ENCODE peak calls at places on chromosome 9, in six cellular contexts. One of them, this sample, is unnamed.

GRCh38 chr9:128845186-128845931 is 15.8 kb upstream of the SPOUT1 start:
- DNase-seq in GM12865: no peak
- DNase-seq in stimulated activated CD4-positive, alpha-beta T cell treated with anti-CD3 and anti-CD28 coated beads, Interleukin-15, amount 100 ng/mL, for 24 hours: no peak
- DNase-seq in central memory CD4-positive, alpha-beta T cell: no peak
- DNase-seq in activated CD4-positive, alpha-beta T cell treated with anti-CD3 and anti-CD28 coated beads, Interleukin-2, amount 10 ng/mL, durations not matched to agents 7 days and 5 days: no peak
- DNase-seq in OCI-LY7: no peak
- DNase-seq in this sample: peak

GRCh38 chr9:134136117-134136996 is 475 bp downstream of the WDR5 start:
- DNase-seq in GM12865: peak
- DNase-seq in stimulated activated CD4-positive, alpha-beta T cell treated with anti-CD3 and anti-CD28 coated beads, Interleukin-15, amount 100 ng/mL, for 24 hours: peak
- DNase-seq in central memory CD4-positive, alpha-beta T cell: no peak
- DNase-seq in activated CD4-positive, alpha-beta T cell treated with anti-CD3 and anti-CD28 coated beads, Interleukin-2, amount 10 ng/mL, durations not matched to agents 7 days and 5 days: peak
- DNase-seq in OCI-LY7: peak
- DNase-seq in this sample: peak

GRCh38 chr9:136808075-136808780 is 480 bp downstream of the RABL6 start:
- DNase-seq in GM12865: peak
- DNase-seq in stimulated activated CD4-positive, alpha-beta T cell treated with anti-CD3 and anti-CD28 coated beads, Interleukin-15, amount 100 ng/mL, for 24 hours: peak
- DNase-seq in central memory CD4-positive, alpha-beta T cell: peak
- DNase-seq in activated CD4-positive, alpha-beta T cell treated with anti-CD3 and anti-CD28 coated beads, Interleukin-2, amount 10 ng/mL, durations not matched to agents 7 days and 5 days: peak
- DNase-seq in OCI-LY7: peak
- DNase-seq in this sample: no peak

GRCh38 chr9:70412678-70413426 is 1.6 kb downstream of the KLF9 start:
- DNase-seq in GM12865: no peak
- DNase-seq in stimulated activated CD4-positive, alpha-beta T cell treated with anti-CD3 and anti-CD28 coated beads, Interleukin-15, amount 100 ng/mL, for 24 hours: peak
- DNase-seq in central memory CD4-positive, alpha-beta T cell: peak
- DNase-seq in activated CD4-positive, alpha-beta T cell treated with anti-CD3 and anti-CD28 coated beads, Interleukin-2, amount 10 ng/mL, durations not matched to agents 7 days and 5 days: peak
- DNase-seq in OCI-LY7: no peak
- DNase-seq in this sample: no peak

GRCh38 chr9:113481176-113481805 is 17.8 kb downstream of the RGS3 start:
- DNase-seq in GM12865: no peak
- DNase-seq in stimulated activated CD4-positive, alpha-beta T cell treated with anti-CD3 and anti-CD28 coated beads, Interleukin-15, amount 100 ng/mL, for 24 hours: no peak
- DNase-seq in central memory CD4-positive, alpha-beta T cell: no peak
- DNase-seq in activated CD4-positive, alpha-beta T cell treated with anti-CD3 and anti-CD28 coated beads, Interleukin-2, amount 10 ng/mL, durations not matched to agents 7 days and 5 days: no peak
- DNase-seq in OCI-LY7: no peak
- DNase-seq in this sample: no peak

GRCh38 chr9:93814561-93814960 is 140.6 kb downstream of the BARX1 start:
- DNase-seq in GM12865: no peak
- DNase-seq in stimulated activated CD4-positive, alpha-beta T cell treated with anti-CD3 and anti-CD28 coated beads, Interleukin-15, amount 100 ng/mL, for 24 hours: no peak
- DNase-seq in central memory CD4-positive, alpha-beta T cell: no peak
- DNase-seq in activated CD4-positive, alpha-beta T cell treated with anti-CD3 and anti-CD28 coated beads, Interleukin-2, amount 10 ng/mL, durations not matched to agents 7 days and 5 days: no peak
- DNase-seq in OCI-LY7: no peak
- DNase-seq in this sample: peak

GRCh38 chr9:132638240-132638639 is 31.5 kb downstream of the DDX31 start:
- DNase-seq in GM12865: no peak
- DNase-seq in stimulated activated CD4-positive, alpha-beta T cell treated with anti-CD3 and anti-CD28 coated beads, Interleukin-15, amount 100 ng/mL, for 24 hours: no peak
- DNase-seq in central memory CD4-positive, alpha-beta T cell: no peak
- DNase-seq in activated CD4-positive, alpha-beta T cell treated with anti-CD3 and anti-CD28 coated beads, Interleukin-2, amount 10 ng/mL, durations not matched to agents 7 days and 5 days: no peak
- DNase-seq in OCI-LY7: no peak
- DNase-seq in this sample: no peak

GRCh38 chr9:108933231-108933630 is 693 bp downstream of the ELP1 start:
- DNase-seq in GM12865: no peak
- DNase-seq in stimulated activated CD4-positive, alpha-beta T cell treated with anti-CD3 and anti-CD28 coated beads, Interleukin-15, amount 100 ng/mL, for 24 hours: no peak
- DNase-seq in central memory CD4-positive, alpha-beta T cell: no peak
- DNase-seq in activated CD4-positive, alpha-beta T cell treated with anti-CD3 and anti-CD28 coated beads, Interleukin-2, amount 10 ng/mL, durations not matched to agents 7 days and 5 days: peak
- DNase-seq in OCI-LY7: peak
- DNase-seq in this sample: no peak

GRCh38 chr9:2560175-2560574 is 61.4 kb upstream of the VLDLR start:
- DNase-seq in GM12865: no peak
- DNase-seq in stimulated activated CD4-positive, alpha-beta T cell treated with anti-CD3 and anti-CD28 coated beads, Interleukin-15, amount 100 ng/mL, for 24 hours: no peak
- DNase-seq in central memory CD4-positive, alpha-beta T cell: no peak
- DNase-seq in activated CD4-positive, alpha-beta T cell treated with anti-CD3 and anti-CD28 coated beads, Interleukin-2, amount 10 ng/mL, durations not matched to agents 7 days and 5 days: no peak
- DNase-seq in OCI-LY7: no peak
- DNase-seq in this sample: no peak